ENCODE peak calls at places on chromosome 21, in five cellular contexts. I is GM12891; W is activated naive CD4-positive, alpha-beta T cell treated with anti-CD3 and anti-CD28 coated beads, Interleukin-2, amount 10 ng/mL, durations not matched to agents 7 days and 5 days; Q is lung microvascular endothelial cell; P is mesendoderm. H is an unnamed sample.

GRCh38 chr21:44872568-44873355 is 728 bp downstream of the PTTG1IP start:
- DNase-seq in W (no peak), P (peak), Q (peak), I (no peak), H (peak)

GRCh38 chr21:39818557-39818956 is 48.7 kb upstream of the PCP4 start:
- DNase-seq in I (no peak), W (no peak), P (no peak), Q (no peak), H (no peak)

GRCh38 chr21:42375141-42375905 is 9.0 kb upstream of the TFF1 start:
- DNase-seq in P (no peak), I (no peak), W (no peak), Q (no peak), H (no peak)

GRCh38 chr21:39125752-39126485 is 57.3 kb downstream of the PSMG1 start:
- DNase-seq in I (no peak), Q (peak), P (peak), W (no peak), H (peak)

GRCh38 chr21:29730281-29730680 is 209.5 kb downstream of the GRIK1 start:
- DNase-seq in P (no peak), W (no peak), I (no peak), Q (no peak), H (no peak)

GRCh38 chr21:42956824-42957632 is 17.3 kb upstream of the PKNOX1 start:
- DNase-seq in W (no peak), I (no peak), Q (no peak), P (peak), H (no peak)

GRCh38 chr21:26170471-26171309 is at the start of gene APP:
- DNase-seq in W (peak), Q (peak), I (peak), P (peak), H (peak)

GRCh38 chr21:31397515-31397926 is 53.5 kb upstream of the TIAM1 start:
- DNase-seq in I (no peak), Q (no peak), P (no peak), W (no peak), H (peak)

GRCh38 chr21:25569084-25569483 is 38.2 kb downstream of the MRPL39 start:
- DNase-seq in Q (peak), I (no peak), W (no peak), P (no peak), H (no peak)

GRCh38 chr21:30232011-30232410 is 16.1 kb upstream of the CLDN8 start:
- DNase-seq in P (no peak), Q (no peak), I (no peak), W (no peak), H (no peak)

GRCh38 chr21:36454079-36454478 is 25.8 kb downstream of the CLDN14 start:
- DNase-seq in Q (peak), P (no peak), W (no peak), I (no peak), H (no peak)

GRCh38 chr21:42337830-42338729 is 12.7 kb downstream of the TFF2 start:
- DNase-seq in W (peak), Q (peak), P (peak), I (peak), H (peak)

GRCh38 chr21:33018707-33019455 is 6.9 kb upstream of the OLIG2 start:
- DNase-seq in Q (no peak), I (no peak), W (no peak), P (no peak), H (no peak)

GRCh38 chr21:45655071-45655470 is 11.5 kb downstream of the PCBP3 start:
- DNase-seq in P (no peak), I (no peak), Q (no peak), W (no peak), H (no peak)

GRCh38 chr21:32515869-32516268 is 69.5 kb downstream of the TCP10L start:
- DNase-seq in Q (peak), W (no peak), P (no peak), I (no peak), H (peak)

H was measured in erythroblast.